ENCODE peak calls at places on chromosomes 1 and 21, in ten cellular contexts. C is ovary; H is hepatocyte; J is left ventricle myocardium inferior; T is heart left ventricle; P is aorta; O is Panc1; Z is CD4-positive, alpha-beta memory T cell; V is stomach; Q is colonic mucosa. N is an unnamed sample.

GRCh38 chr1:161164901-161165620 is 1.2 kb upstream of the PPOX start:
- DNase-seq in C (no peak), Z (no peak), P (peak; percentile 44), O (no peak), J (no peak), V (no peak), Q (no peak), T (no peak), H (no peak), N (no peak)

GRCh38 chr1:59204001-59204400 is 92.9 kb upstream of the FGGY start:
- DNase-seq in V (peak; percentile 65), P (peak; percentile 83), C (no peak), T (peak; percentile 76), Z (no peak), Q (peak; percentile 70), O (no peak), H (no peak), J (peak; percentile 37), N (no peak)

GRCh38 chr1:237851209-237851845 is 39.4 kb downstream of the ZP4 start:
- DNase-seq in P (no peak), Z (no peak), O (peak; percentile 18), V (peak; percentile 38), J (no peak), T (no peak), C (no peak), Q (peak; percentile 37), H (peak; percentile 77), N (peak; percentile 26)

GRCh38 chr1:182101415-182102041 is 40.0 kb upstream of the ZNF648 start:
- DNase-seq in Z (no peak), V (peak; percentile 79), T (no peak), O (no peak), C (no peak), J (no peak), H (peak; percentile 62), P (no peak), Q (peak; percentile 19), N (no peak)

GRCh38 chr21:35775778-35776515 is 284.4 kb downstream of the SETD4 start:
- DNase-seq in T (no peak), J (no peak), H (no peak), Z (no peak), C (no peak), O (no peak), P (no peak), Q (no peak), V (no peak), N (no peak)

GRCh38 chr21:46154155-46154954 is 1.0 kb downstream of the FTCD start:
- DNase-seq in H (peak; percentile 10), Z (no peak), P (peak; percentile 38), J (no peak), C (peak; percentile 36), Q (no peak), O (no peak), T (no peak), V (peak; percentile 21), N (peak; percentile 18)

GRCh38 chr1:1293618-1294249 is 13.5 kb downstream of the SCNN1D start:
- DNase-seq in V (no peak), T (peak; percentile 23), H (no peak), O (no peak), P (no peak), C (peak; percentile 31), Q (no peak), J (no peak), Z (no peak), N (peak; percentile 86)

GRCh38 chr1:163170975-163171676 is 31.6 kb downstream of the RGS5 start:
- DNase-seq in O (no peak), C (no peak), T (no peak), P (no peak), J (no peak), H (no peak), Z (no peak), Q (no peak), V (no peak), N (no peak)

GRCh38 chr1:193434319-193434718 is 247.9 kb upstream of the B3GALT2 start:
- DNase-seq in Q (no peak), O (no peak), Z (no peak), V (no peak), P (no peak), H (no peak), C (no peak), J (no peak), T (no peak), N (no peak)

GRCh38 chr1:189673223-189673622 is 804.4 kb downstream of the BRINP3 start:
- DNase-seq in P (no peak), V (no peak), C (no peak), T (no peak), Q (no peak), Z (no peak), J (no peak), H (no peak), O (no peak), N (no peak)

GRCh38 chr1:4605158-4605557 is 49.3 kb upstream of the AJAP1 start:
- DNase-seq in P (no peak), O (no peak), H (no peak), Q (no peak), J (no peak), C (no peak), T (no peak), V (no peak), Z (no peak), N (no peak)

GRCh38 chr1:4601986-4602385 is 52.4 kb upstream of the AJAP1 start:
- DNase-seq in V (peak; percentile 17), Z (no peak), P (no peak), C (no peak), J (no peak), Q (no peak), T (no peak), O (no peak), H (no peak), N (no peak)

GRCh38 chr1:4600615-4601460 is 53.6 kb upstream of the AJAP1 start:
- DNase-seq in C (no peak), O (no peak), H (no peak), T (no peak), Q (no peak), Z (no peak), J (no peak), P (no peak), V (peak; percentile 5), N (peak; percentile 16)

GRCh38 chr1:4603317-4604110 is 50.9 kb upstream of the AJAP1 start:
- DNase-seq in V (no peak), Q (no peak), O (no peak), J (no peak), Z (no peak), H (no peak), C (no peak), P (no peak), T (no peak), N (peak; percentile 14)

GRCh38 chr1:4602536-4603316 is 51.7 kb upstream of the AJAP1 start:
- DNase-seq in C (no peak), P (no peak), Q (no peak), T (no peak), Z (no peak), H (no peak), O (no peak), J (no peak), V (peak; percentile 16), N (peak; percentile 17)
- H3K9me3 ChIP-seq in C (no peaks in the 10 kb centered on the region), P (no peaks in the 10 kb centered on the region), Q (no peaks in the 10 kb centered on the region), T (no peaks in the 10 kb centered on the region), Z (no peaks in the 10 kb centered on the region), H (no peaks in the 10 kb centered on the region), O (no peaks in the 10 kb centered on the region), J (no peaks in the 10 kb centered on the region), V (no peaks in the 10 kb centered on the region), N (no peaks in the 10 kb centered on the region)

GRCh38 chr1:4062560-4062959 is 162.5 kb upstream of the C1orf174 start:
- DNase-seq in C (no peak), P (no peak), Q (no peak), Z (no peak), V (peak; percentile 21), H (no peak), J (no peak), T (no peak), O (no peak), N (no peak)

GRCh38 chr1:4062041-4062440 is 162.0 kb upstream of the C1orf174 start:
- DNase-seq in J (no peak), T (no peak), P (no peak), Q (no peak), V (no peak), H (no peak), Z (no peak), O (no peak), C (no peak), N (no peak)

GRCh38 chr1:4062992-4063391 is 162.9 kb upstream of the C1orf174 start:
- DNase-seq in Z (no peak), H (no peak), O (no peak), C (no peak), J (no peak), T (no peak), V (peak; percentile 21), P (no peak), Q (no peak), N (no peak)

GRCh38 chr1:4064150-4064889 is 164.2 kb upstream of the C1orf174 start:
- DNase-seq in O (no peak), J (no peak), P (no peak), V (no peak), T (no peak), H (no peak), C (no peak), Z (no peak), Q (no peak), N (no peak)

GRCh38 chr1:4063516-4063915 is 163.4 kb upstream of the C1orf174 start:
- DNase-seq in P (no peak), C (no peak), V (no peak), Z (no peak), H (no peak), O (no peak), J (no peak), T (no peak), Q (no peak), N (no peak)
- H3K9me3 ChIP-seq in P (no peaks in the 10 kb centered on the region), C (no peaks in the 10 kb centered on the region), V (peaks cover 8% of the 10 kb centered on the region), Z (no peaks in the 10 kb centered on the region), H (no peaks in the 10 kb centered on the region), O (no peaks in the 10 kb centered on the region), J (no peaks in the 10 kb centered on the region), T (no peaks in the 10 kb centered on the region), Q (no peaks in the 10 kb centered on the region), N (no peaks in the 10 kb centered on the region)

DNA sequence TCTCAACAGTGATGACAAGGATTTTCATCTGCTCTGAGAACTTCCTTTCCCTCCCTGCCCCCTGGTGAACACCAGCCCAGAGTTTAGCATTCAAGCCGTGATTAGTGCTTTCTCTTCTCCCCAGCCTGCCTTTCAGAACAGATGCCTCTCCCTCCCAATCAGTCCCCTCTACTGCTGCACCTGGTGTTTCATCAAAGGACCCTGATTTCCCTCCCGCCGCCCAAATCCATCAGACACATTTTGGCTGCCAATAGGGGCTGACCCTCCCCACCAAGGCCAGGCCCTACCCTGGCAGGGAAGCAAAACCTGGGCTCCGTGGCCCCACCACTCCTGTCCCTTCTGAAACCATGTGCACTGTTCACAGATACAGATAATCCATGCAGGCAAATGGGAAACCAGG is 34.0 kb upstream of the KLHDC7A start:
- DNase-seq in O (no peak), T (no peak), Q (no peak), V (no peak), Z (no peak), H (no peak), P (no peak), J (no peak), C (no peak), N (no peak)
- H3K9me3 ChIP-seq in O (no peaks in the 10 kb centered on the region), T (no peaks in the 10 kb centered on the region), Q (no peaks in the 10 kb centered on the region), V (no peaks in the 10 kb centered on the region), Z (no peaks in the 10 kb centered on the region), H (no peaks in the 10 kb centered on the region), P (peaks cover 2% of the 10 kb centered on the region), J (no peaks in the 10 kb centered on the region), C (no peaks in the 10 kb centered on the region), N (no peaks in the 10 kb centered on the region)

DNA sequence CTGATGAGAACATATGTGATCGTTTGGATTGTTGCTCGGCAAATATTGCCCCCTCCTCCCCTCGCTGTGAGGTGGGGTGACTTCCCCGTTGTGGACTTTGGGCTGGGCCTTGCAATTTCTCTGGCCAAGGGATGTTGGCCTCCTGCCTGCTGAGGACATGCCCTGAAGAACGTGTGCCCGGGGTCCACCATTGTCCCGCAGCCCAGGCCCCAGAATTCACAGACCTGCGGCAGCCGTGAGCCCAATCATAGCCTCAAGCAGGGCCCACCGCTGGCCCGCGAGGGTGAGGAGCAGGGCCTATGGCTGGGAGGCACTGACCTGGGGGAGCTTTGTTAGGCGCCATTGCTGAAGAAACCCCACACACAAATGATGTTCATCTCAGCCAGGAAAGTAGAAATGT is 58.3 kb upstream of the ACTRT2 start:
- DNase-seq in J (no peak), C (no peak), H (no peak), Q (no peak), Z (no peak), O (no peak), P (peak; percentile 24), V (no peak), T (no peak), N (peak; percentile 48)
- H3K9me3 ChIP-seq in J (peaks cover 13% of the 10 kb centered on the region), C (no peaks in the 10 kb centered on the region), H (peaks cover under 1% of the 10 kb centered on the region), Q (no peaks in the 10 kb centered on the region), Z (no peaks in the 10 kb centered on the region), O (no peaks in the 10 kb centered on the region), P (no peaks in the 10 kb centered on the region), V (peaks cover 16% of the 10 kb centered on the region), T (peaks cover 2% of the 10 kb centered on the region), N (no peaks in the 10 kb centered on the region)

N was measured in upper lobe of left lung.